ENCODE peak calls at places on chromosomes 13 and 19, in ten cellular contexts. One of them, this sample, is unnamed. For H3K4me1 and H3K27me3, the result is how much of the 10 kb centered on the place peaks cover.

GRCh38 chr13:106851251-106851650 is 283.3 kb upstream of the ARGLU1 start:
- DNase-seq in heart right ventricle: no peak
- DNase-seq in PC-3: peak
- DNase-seq in transverse colon: no peak
- DNase-seq in body of pancreas: no peak
- DNase-seq in left lung: no peak
- DNase-seq in colonic mucosa: no peak
- DNase-seq in CD8-positive, alpha-beta T cell: no peak
- DNase-seq in naive thymus-derived CD4-positive, alpha-beta T cell: no peak
- DNase-seq in endothelial cell of umbilical vein: no peak
- DNase-seq in this sample: peak

GRCh38 chr19:2149980-2150793 is 1.2 kb downstream of the AP3D1 start:
- DNase-seq in heart right ventricle: no peak
- DNase-seq in PC-3: peak
- DNase-seq in transverse colon: peak
- DNase-seq in body of pancreas: peak
- DNase-seq in left lung: no peak
- DNase-seq in colonic mucosa: peak
- DNase-seq in CD8-positive, alpha-beta T cell: no peak
- DNase-seq in naive thymus-derived CD4-positive, alpha-beta T cell: no peak
- DNase-seq in endothelial cell of umbilical vein: peak
- DNase-seq in this sample: peak

GRCh38 chr13:105914637-105915036 is 620.8 kb downstream of the EFNB2 start:
- DNase-seq in heart right ventricle: no peak
- DNase-seq in PC-3: no peak
- DNase-seq in transverse colon: no peak
- DNase-seq in body of pancreas: no peak
- DNase-seq in left lung: no peak
- DNase-seq in colonic mucosa: no peak
- DNase-seq in CD8-positive, alpha-beta T cell: no peak
- DNase-seq in naive thymus-derived CD4-positive, alpha-beta T cell: no peak
- DNase-seq in endothelial cell of umbilical vein: no peak
- DNase-seq in this sample: peak

GRCh38 chr13:62629618-62630017 is 1214.0 kb upstream of the PCDH20 start:
- DNase-seq in heart right ventricle: no peak
- DNase-seq in PC-3: no peak
- DNase-seq in transverse colon: no peak
- DNase-seq in body of pancreas: peak
- DNase-seq in left lung: no peak
- DNase-seq in colonic mucosa: no peak
- DNase-seq in CD8-positive, alpha-beta T cell: no peak
- DNase-seq in naive thymus-derived CD4-positive, alpha-beta T cell: no peak
- DNase-seq in endothelial cell of umbilical vein: no peak
- DNase-seq in this sample: no peak

GRCh38 chr19:40232479-40232878 is 6.0 kb upstream of the CCNP start:
- DNase-seq in heart right ventricle: no peak
- DNase-seq in PC-3: no peak
- DNase-seq in transverse colon: no peak
- DNase-seq in body of pancreas: no peak
- DNase-seq in left lung: no peak
- DNase-seq in colonic mucosa: no peak
- DNase-seq in CD8-positive, alpha-beta T cell: no peak
- DNase-seq in naive thymus-derived CD4-positive, alpha-beta T cell: no peak
- DNase-seq in endothelial cell of umbilical vein: no peak
- DNase-seq in this sample: no peak

GRCh38 chr19:44753932-44754742 is 5.6 kb downstream of the BCL3 start:
- DNase-seq in heart right ventricle: peak
- DNase-seq in PC-3: peak
- DNase-seq in transverse colon: peak
- DNase-seq in body of pancreas: peak
- DNase-seq in left lung: peak
- DNase-seq in colonic mucosa: peak
- DNase-seq in CD8-positive, alpha-beta T cell: peak
- DNase-seq in naive thymus-derived CD4-positive, alpha-beta T cell: peak
- DNase-seq in endothelial cell of umbilical vein: peak
- DNase-seq in this sample: peak

GRCh38 chr19:3084943-3085342 is 9.2 kb upstream of the GNA11 start:
- DNase-seq in heart right ventricle: no peak
- DNase-seq in PC-3: no peak
- DNase-seq in transverse colon: peak
- DNase-seq in body of pancreas: no peak
- DNase-seq in left lung: no peak
- DNase-seq in colonic mucosa: peak
- DNase-seq in CD8-positive, alpha-beta T cell: no peak
- DNase-seq in naive thymus-derived CD4-positive, alpha-beta T cell: no peak
- DNase-seq in endothelial cell of umbilical vein: no peak
- DNase-seq in this sample: no peak

GRCh38 chr13:100497394-100497793 is 91.2 kb downstream of the GGACT start:
- DNase-seq in heart right ventricle: no peak
- DNase-seq in PC-3: no peak
- DNase-seq in transverse colon: no peak
- DNase-seq in body of pancreas: no peak
- DNase-seq in left lung: no peak
- DNase-seq in colonic mucosa: no peak
- DNase-seq in CD8-positive, alpha-beta T cell: no peak
- DNase-seq in naive thymus-derived CD4-positive, alpha-beta T cell: no peak
- DNase-seq in endothelial cell of umbilical vein: peak
- DNase-seq in this sample: no peak

GRCh38 chr19:54158812-54159351 is 639 bp downstream of the LENG1 start:
- DNase-seq in heart right ventricle: no peak
- DNase-seq in PC-3: peak
- DNase-seq in transverse colon: no peak
- DNase-seq in body of pancreas: no peak
- DNase-seq in left lung: no peak
- DNase-seq in colonic mucosa: no peak
- DNase-seq in CD8-positive, alpha-beta T cell: no peak
- DNase-seq in naive thymus-derived CD4-positive, alpha-beta T cell: peak
- DNase-seq in endothelial cell of umbilical vein: no peak
- DNase-seq in this sample: no peak

GRCh38 chr13:52793507-52793906 is 53.9 kb upstream of the CNMD start:
- DNase-seq in heart right ventricle: no peak
- DNase-seq in PC-3: no peak
- DNase-seq in transverse colon: no peak
- DNase-seq in body of pancreas: no peak
- DNase-seq in left lung: no peak
- DNase-seq in colonic mucosa: no peak
- DNase-seq in CD8-positive, alpha-beta T cell: no peak
- DNase-seq in naive thymus-derived CD4-positive, alpha-beta T cell: no peak
- DNase-seq in endothelial cell of umbilical vein: no peak
- DNase-seq in this sample: no peak

GRCh38 chr13:49110122-49110831 is 109.9 kb upstream of the MLNR start:
- DNase-seq in heart right ventricle: peak
- DNase-seq in PC-3: peak
- DNase-seq in transverse colon: peak
- DNase-seq in body of pancreas: peak
- DNase-seq in left lung: peak
- DNase-seq in colonic mucosa: peak
- DNase-seq in CD8-positive, alpha-beta T cell: peak
- DNase-seq in naive thymus-derived CD4-positive, alpha-beta T cell: peak
- DNase-seq in endothelial cell of umbilical vein: peak
- DNase-seq in this sample: peak

GRCh38 chr13:113888701-113889330 is 24.9 kb upstream of the GAS6 start:
- DNase-seq in heart right ventricle: no peak
- DNase-seq in PC-3: no peak
- DNase-seq in transverse colon: no peak
- DNase-seq in body of pancreas: no peak
- DNase-seq in left lung: no peak
- DNase-seq in colonic mucosa: no peak
- DNase-seq in CD8-positive, alpha-beta T cell: no peak
- DNase-seq in naive thymus-derived CD4-positive, alpha-beta T cell: no peak
- DNase-seq in endothelial cell of umbilical vein: no peak
- DNase-seq in this sample: no peak

GRCh38 chr13:44052843-44053607 is 173.3 kb downstream of the LACC1 start:
- DNase-seq in heart right ventricle: no peak
- DNase-seq in PC-3: no peak
- DNase-seq in transverse colon: peak
- DNase-seq in body of pancreas: peak
- DNase-seq in left lung: peak
- DNase-seq in colonic mucosa: no peak
- DNase-seq in CD8-positive, alpha-beta T cell: no peak
- DNase-seq in naive thymus-derived CD4-positive, alpha-beta T cell: no peak
- DNase-seq in endothelial cell of umbilical vein: no peak
- DNase-seq in this sample: no peak

GRCh38 chr19:4660993-4661392 is 9.1 kb downstream of the MYDGF start:
- DNase-seq in heart right ventricle: no peak
- DNase-seq in PC-3: no peak
- DNase-seq in transverse colon: no peak
- DNase-seq in body of pancreas: no peak
- DNase-seq in left lung: no peak
- DNase-seq in colonic mucosa: no peak
- DNase-seq in CD8-positive, alpha-beta T cell: no peak
- DNase-seq in naive thymus-derived CD4-positive, alpha-beta T cell: no peak
- DNase-seq in endothelial cell of umbilical vein: no peak
- DNase-seq in this sample: no peak

GRCh38 chr13:99481357-99481756 is 19.9 kb upstream of the TM9SF2 start:
- DNase-seq in heart right ventricle: no peak
- DNase-seq in PC-3: no peak
- DNase-seq in transverse colon: no peak
- DNase-seq in body of pancreas: no peak
- DNase-seq in left lung: no peak
- DNase-seq in colonic mucosa: no peak
- DNase-seq in CD8-positive, alpha-beta T cell: no peak
- DNase-seq in naive thymus-derived CD4-positive, alpha-beta T cell: no peak
- DNase-seq in endothelial cell of umbilical vein: no peak
- DNase-seq in this sample: peak

GRCh38 chr13:21050288-21051197 is 10.8 kb downstream of the LATS2 start:
- DNase-seq in heart right ventricle: no peak
- DNase-seq in PC-3: no peak
- DNase-seq in transverse colon: no peak
- DNase-seq in body of pancreas: no peak
- DNase-seq in left lung: no peak
- DNase-seq in colonic mucosa: peak
- DNase-seq in CD8-positive, alpha-beta T cell: no peak
- DNase-seq in naive thymus-derived CD4-positive, alpha-beta T cell: no peak
- DNase-seq in endothelial cell of umbilical vein: no peak
- DNase-seq in this sample: no peak

GRCh38 chr19:36049080-36049698 is 4.9 kb downstream of the THAP8 start:
- DNase-seq in heart right ventricle: no peak
- DNase-seq in PC-3: peak
- DNase-seq in transverse colon: no peak
- DNase-seq in body of pancreas: no peak
- DNase-seq in left lung: no peak
- DNase-seq in colonic mucosa: no peak
- DNase-seq in CD8-positive, alpha-beta T cell: no peak
- DNase-seq in naive thymus-derived CD4-positive, alpha-beta T cell: no peak
- DNase-seq in endothelial cell of umbilical vein: no peak
- DNase-seq in this sample: peak

GRCh38 chr13:112446347-112446861 is 70.2 kb downstream of the SPACA7 start:
- DNase-seq in heart right ventricle: no peak
- DNase-seq in PC-3: no peak
- DNase-seq in transverse colon: no peak
- DNase-seq in body of pancreas: no peak
- DNase-seq in left lung: no peak
- DNase-seq in colonic mucosa: peak
- DNase-seq in CD8-positive, alpha-beta T cell: peak
- DNase-seq in naive thymus-derived CD4-positive, alpha-beta T cell: no peak
- DNase-seq in endothelial cell of umbilical vein: no peak
- DNase-seq in this sample: no peak

GRCh38 chr19:18597809-18598660 is 8.6 kb downstream of the CRLF1 start:
- DNase-seq in heart right ventricle: no peak
- DNase-seq in PC-3: no peak
- DNase-seq in transverse colon: no peak
- DNase-seq in body of pancreas: no peak
- DNase-seq in left lung: no peak
- DNase-seq in colonic mucosa: no peak
- DNase-seq in CD8-positive, alpha-beta T cell: no peak
- DNase-seq in naive thymus-derived CD4-positive, alpha-beta T cell: no peak
- DNase-seq in endothelial cell of umbilical vein: no peak
- DNase-seq in this sample: no peak

GRCh38 chr19:15419413-15420025 is 731 bp upstream of the AKAP8L start:
- DNase-seq in heart right ventricle: no peak
- DNase-seq in PC-3: peak
- DNase-seq in transverse colon: no peak
- DNase-seq in body of pancreas: peak
- DNase-seq in left lung: no peak
- DNase-seq in colonic mucosa: no peak
- DNase-seq in CD8-positive, alpha-beta T cell: no peak
- DNase-seq in naive thymus-derived CD4-positive, alpha-beta T cell: no peak
- DNase-seq in endothelial cell of umbilical vein: no peak
- DNase-seq in this sample: no peak
- H3K4me1 ChIP-seq in heart right ventricle: under half
- H3K4me1 ChIP-seq in PC-3: under half
- H3K4me1 ChIP-seq in transverse colon: under half
- H3K4me1 ChIP-seq in body of pancreas: half or more
- H3K4me1 ChIP-seq in left lung: under half
- H3K4me1 ChIP-seq in colonic mucosa: under half
- H3K4me1 ChIP-seq in CD8-positive, alpha-beta T cell: under half
- H3K4me1 ChIP-seq in naive thymus-derived CD4-positive, alpha-beta T cell: under half
- H3K4me1 ChIP-seq in endothelial cell of umbilical vein: under half
- H3K4me1 ChIP-seq in this sample: under half

GRCh38 chr19:31354919-31355318 is 5.7 kb upstream of the TSHZ3 start:
- DNase-seq in heart right ventricle: no peak
- DNase-seq in PC-3: no peak
- DNase-seq in transverse colon: no peak
- DNase-seq in body of pancreas: no peak
- DNase-seq in left lung: no peak
- DNase-seq in colonic mucosa: no peak
- DNase-seq in CD8-positive, alpha-beta T cell: no peak
- DNase-seq in naive thymus-derived CD4-positive, alpha-beta T cell: no peak
- DNase-seq in endothelial cell of umbilical vein: no peak
- DNase-seq in this sample: no peak
- H3K27me3 ChIP-seq in heart right ventricle: under half
- H3K27me3 ChIP-seq in PC-3: under half
- H3K27me3 ChIP-seq in transverse colon: half or more
- H3K27me3 ChIP-seq in body of pancreas: under half
- H3K27me3 ChIP-seq in left lung: half or more
- H3K27me3 ChIP-seq in colonic mucosa: half or more
- H3K27me3 ChIP-seq in CD8-positive, alpha-beta T cell: half or more
- H3K27me3 ChIP-seq in naive thymus-derived CD4-positive, alpha-beta T cell: under half
- H3K27me3 ChIP-seq in endothelial cell of umbilical vein: under half
- H3K27me3 ChIP-seq in this sample: half or more

DNA sequence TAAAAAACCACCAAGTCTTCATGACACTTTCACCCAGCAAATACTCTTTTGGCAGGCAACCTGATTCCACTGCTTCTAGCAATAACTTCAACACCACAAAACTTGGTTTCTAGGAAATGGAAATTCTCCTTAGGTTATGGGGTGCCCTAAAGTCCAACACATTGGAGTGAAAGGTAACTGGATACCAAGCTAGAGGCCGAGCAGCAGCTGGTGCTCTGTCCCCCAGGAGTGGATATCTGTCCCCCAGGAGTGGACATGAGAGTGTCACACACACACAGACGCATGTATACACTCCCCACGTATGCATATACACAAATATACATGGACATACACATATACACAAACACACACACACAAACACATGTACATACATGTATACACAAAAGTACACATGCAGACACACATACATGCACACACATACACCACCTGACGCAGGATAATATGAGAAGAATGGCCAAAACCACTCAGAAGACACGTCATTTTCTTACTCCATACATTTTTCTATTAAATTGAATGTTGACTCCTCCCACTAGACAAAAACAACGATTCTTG is 50.8 kb downstream of the RFX2 start:
- DNase-seq in heart right ventricle: no peak
- DNase-seq in PC-3: no peak
- DNase-seq in transverse colon: no peak
- DNase-seq in body of pancreas: no peak
- DNase-seq in left lung: no peak
- DNase-seq in colonic mucosa: no peak
- DNase-seq in CD8-positive, alpha-beta T cell: no peak
- DNase-seq in naive thymus-derived CD4-positive, alpha-beta T cell: no peak
- DNase-seq in endothelial cell of umbilical vein: no peak
- DNase-seq in this sample: no peak
- H3K4me1 ChIP-seq in heart right ventricle: under half
- H3K4me1 ChIP-seq in PC-3: under half
- H3K4me1 ChIP-seq in transverse colon: half or more
- H3K4me1 ChIP-seq in body of pancreas: under half
- H3K4me1 ChIP-seq in left lung: under half
- H3K4me1 ChIP-seq in colonic mucosa: under half
- H3K4me1 ChIP-seq in CD8-positive, alpha-beta T cell: under half
- H3K4me1 ChIP-seq in naive thymus-derived CD4-positive, alpha-beta T cell: under half
- H3K4me1 ChIP-seq in endothelial cell of umbilical vein: half or more
- H3K4me1 ChIP-seq in this sample: under half

GRCh38 chr19:47469719-47470118 is 2.0 kb downstream of the SLC8A2 start:
- DNase-seq in heart right ventricle: no peak
- DNase-seq in PC-3: no peak
- DNase-seq in transverse colon: no peak
- DNase-seq in body of pancreas: no peak
- DNase-seq in left lung: no peak
- DNase-seq in colonic mucosa: no peak
- DNase-seq in CD8-positive, alpha-beta T cell: no peak
- DNase-seq in naive thymus-derived CD4-positive, alpha-beta T cell: no peak
- DNase-seq in endothelial cell of umbilical vein: no peak
- DNase-seq in this sample: no peak
- H3K27me3 ChIP-seq in heart right ventricle: under half
- H3K27me3 ChIP-seq in PC-3: under half
- H3K27me3 ChIP-seq in transverse colon: half or more
- H3K27me3 ChIP-seq in body of pancreas: under half
- H3K27me3 ChIP-seq in left lung: half or more
- H3K27me3 ChIP-seq in colonic mucosa: under half
- H3K27me3 ChIP-seq in CD8-positive, alpha-beta T cell: under half
- H3K27me3 ChIP-seq in naive thymus-derived CD4-positive, alpha-beta T cell: under half
- H3K27me3 ChIP-seq in endothelial cell of umbilical vein: under half
- H3K27me3 ChIP-seq in this sample: half or more

This sample was measured in foreskin keratinocyte.